ENCODE peak calls at places on chromosomes 7 and 10, in nine cellular contexts. One of them, this sample, is unnamed.
A peak's percentile ranks its signal among the peaks of the same experiment; 100 is the strongest.

GRCh38 chr7:33720139-33720538 is 185.2 kb upstream of the BMPER start:
- DNase-seq in astrocyte of the spinal cord: no peak
- DNase-seq in kidney: no peak
- DNase-seq in right cardiac atrium: no peak
- DNase-seq in AG10803: no peak
- DNase-seq in OCI-LY7: no peak
- DNase-seq in aorta: no peak
- DNase-seq in LNCaP clone FGC: no peak
- DNase-seq in cardiac muscle cell: no peak
- DNase-seq in this sample: no peak

GRCh38 chr10:34768261-34768971 is 46.7 kb downstream of the PARD3 start:
- DNase-seq in cardiac muscle cell: no peak
- DNase-seq in OCI-LY7: no peak
- DNase-seq in kidney: peak; percentile 89
- DNase-seq in LNCaP clone FGC: peak; percentile 56
- DNase-seq in AG10803: peak; percentile 77
- DNase-seq in astrocyte of the spinal cord: peak; percentile 56
- DNase-seq in aorta: peak; percentile 84
- DNase-seq in right cardiac atrium: peak; percentile 94
- DNase-seq in this sample: peak; percentile 31

GRCh38 chr7:82567356-82567755 is 123.8 kb upstream of the CACNA2D1 start:
- DNase-seq in aorta: no peak
- DNase-seq in LNCaP clone FGC: no peak
- DNase-seq in astrocyte of the spinal cord: no peak
- DNase-seq in right cardiac atrium: no peak
- DNase-seq in kidney: no peak
- DNase-seq in cardiac muscle cell: no peak
- DNase-seq in OCI-LY7: no peak
- DNase-seq in AG10803: no peak
- DNase-seq in this sample: no peak

GRCh38 chr7:16670021-16670420 is 24.0 kb downstream of the BZW2 start:
- DNase-seq in astrocyte of the spinal cord: peak; percentile 49
- DNase-seq in OCI-LY7: no peak
- DNase-seq in cardiac muscle cell: no peak
- DNase-seq in LNCaP clone FGC: no peak
- DNase-seq in kidney: no peak
- DNase-seq in aorta: no peak
- DNase-seq in AG10803: peak; percentile 64
- DNase-seq in right cardiac atrium: no peak
- DNase-seq in this sample: no peak

GRCh38 chr7:87047-87446 is 105.3 kb upstream of the FAM20C start:
- DNase-seq in OCI-LY7: no peak
- DNase-seq in aorta: no peak
- DNase-seq in LNCaP clone FGC: no peak
- DNase-seq in cardiac muscle cell: no peak
- DNase-seq in right cardiac atrium: peak; percentile 42
- DNase-seq in AG10803: no peak
- DNase-seq in kidney: no peak
- DNase-seq in astrocyte of the spinal cord: peak; percentile 34
- DNase-seq in this sample: no peak

GRCh38 chr10:10540383-10540782 is 477.3 kb upstream of the CELF2 start:
- DNase-seq in LNCaP clone FGC: no peak
- DNase-seq in OCI-LY7: no peak
- DNase-seq in astrocyte of the spinal cord: no peak
- DNase-seq in cardiac muscle cell: no peak
- DNase-seq in AG10803: peak; percentile 12
- DNase-seq in aorta: no peak
- DNase-seq in kidney: no peak
- DNase-seq in right cardiac atrium: no peak
- DNase-seq in this sample: no peak

GRCh38 chr10:28135258-28135657 is 136.4 kb upstream of the ODAD2 start:
- DNase-seq in aorta: no peak
- DNase-seq in OCI-LY7: no peak
- DNase-seq in kidney: no peak
- DNase-seq in cardiac muscle cell: no peak
- DNase-seq in AG10803: peak; percentile 34
- DNase-seq in right cardiac atrium: no peak
- DNase-seq in astrocyte of the spinal cord: no peak
- DNase-seq in LNCaP clone FGC: no peak
- DNase-seq in this sample: no peak

GRCh38 chr7:69871213-69871885 is 273.1 kb downstream of the AUTS2 start:
- DNase-seq in right cardiac atrium: no peak
- DNase-seq in astrocyte of the spinal cord: peak; percentile 65
- DNase-seq in AG10803: peak; percentile 70
- DNase-seq in aorta: no peak
- DNase-seq in OCI-LY7: no peak
- DNase-seq in kidney: no peak
- DNase-seq in LNCaP clone FGC: no peak
- DNase-seq in cardiac muscle cell: no peak
- DNase-seq in this sample: peak; percentile 69

GRCh38 chr7:26497801-26498596 is 206.3 kb downstream of the SNX10 start:
- DNase-seq in aorta: no peak
- DNase-seq in AG10803: no peak
- DNase-seq in astrocyte of the spinal cord: no peak
- DNase-seq in LNCaP clone FGC: no peak
- DNase-seq in right cardiac atrium: no peak
- DNase-seq in OCI-LY7: no peak
- DNase-seq in kidney: no peak
- DNase-seq in cardiac muscle cell: no peak
- DNase-seq in this sample: no peak

GRCh38 chr7:23249486-23249885 is 2.9 kb downstream of the GPNMB start:
- DNase-seq in kidney: no peak
- DNase-seq in cardiac muscle cell: no peak
- DNase-seq in astrocyte of the spinal cord: no peak
- DNase-seq in aorta: no peak
- DNase-seq in LNCaP clone FGC: no peak
- DNase-seq in AG10803: no peak
- DNase-seq in OCI-LY7: no peak
- DNase-seq in right cardiac atrium: no peak
- DNase-seq in this sample: no peak

GRCh38 chr7:100887955-100888481 is 1.5 kb downstream of the UFSP1 start:
- DNase-seq in AG10803: no peak
- DNase-seq in kidney: peak; percentile 78
- DNase-seq in astrocyte of the spinal cord: no peak
- DNase-seq in right cardiac atrium: no peak
- DNase-seq in LNCaP clone FGC: no peak
- DNase-seq in cardiac muscle cell: no peak
- DNase-seq in OCI-LY7: no peak
- DNase-seq in aorta: no peak
- DNase-seq in this sample: no peak

GRCh38 chr10:15485684-15486316 is 114.7 kb upstream of the FAM171A1 start:
- DNase-seq in aorta: peak; percentile 86
- DNase-seq in cardiac muscle cell: no peak
- DNase-seq in LNCaP clone FGC: no peak
- DNase-seq in astrocyte of the spinal cord: peak; percentile 77
- DNase-seq in right cardiac atrium: no peak
- DNase-seq in kidney: peak; percentile 75
- DNase-seq in OCI-LY7: no peak
- DNase-seq in AG10803: peak; percentile 88
- DNase-seq in this sample: no peak

GRCh38 chr10:72292223-72292691 is 18.5 kb downstream of the DDIT4 start:
- DNase-seq in astrocyte of the spinal cord: no peak
- DNase-seq in right cardiac atrium: peak; percentile 9
- DNase-seq in AG10803: no peak
- DNase-seq in aorta: no peak
- DNase-seq in LNCaP clone FGC: no peak
- DNase-seq in cardiac muscle cell: no peak
- DNase-seq in kidney: peak; percentile 78
- DNase-seq in OCI-LY7: no peak
- DNase-seq in this sample: no peak

GRCh38 chr7:20310963-20311742 is 19.5 kb upstream of the ITGB8 start:
- DNase-seq in cardiac muscle cell: peak; percentile 22
- DNase-seq in LNCaP clone FGC: no peak
- DNase-seq in right cardiac atrium: no peak
- DNase-seq in astrocyte of the spinal cord: peak; percentile 79
- DNase-seq in kidney: no peak
- DNase-seq in OCI-LY7: peak; percentile 46
- DNase-seq in aorta: no peak
- DNase-seq in AG10803: peak; percentile 78
- DNase-seq in this sample: no peak

GRCh38 chr7:21028186-21028989 is 241.7 kb upstream of the SP8 start:
- DNase-seq in LNCaP clone FGC: no peak
- DNase-seq in kidney: peak; percentile 75
- DNase-seq in right cardiac atrium: no peak
- DNase-seq in aorta: no peak
- DNase-seq in AG10803: no peak
- DNase-seq in astrocyte of the spinal cord: peak; percentile 1
- DNase-seq in OCI-LY7: no peak
- DNase-seq in cardiac muscle cell: no peak
- DNase-seq in this sample: no peak

GRCh38 chr10:50416885-50417284 is 165.6 kb upstream of the ASAH2 start:
- DNase-seq in OCI-LY7: no peak
- DNase-seq in AG10803: no peak
- DNase-seq in astrocyte of the spinal cord: no peak
- DNase-seq in aorta: no peak
- DNase-seq in cardiac muscle cell: no peak
- DNase-seq in kidney: no peak
- DNase-seq in LNCaP clone FGC: no peak
- DNase-seq in right cardiac atrium: no peak
- DNase-seq in this sample: no peak
- H3K4me3 ChIP-seq in OCI-LY7: peak overlapping the region; percentile 33
- H3K4me3 ChIP-seq in AG10803: peak overlapping the region; percentile 87
- H3K4me3 ChIP-seq in astrocyte of the spinal cord: peak overlapping the region; percentile 77
- H3K4me3 ChIP-seq in aorta: peak overlapping the region; percentile 72
- H3K4me3 ChIP-seq in cardiac muscle cell: no peak overlapping the region
- H3K4me3 ChIP-seq in kidney: peak overlapping the region; percentile 72
- H3K4me3 ChIP-seq in LNCaP clone FGC: no peak overlapping the region
- H3K4me3 ChIP-seq in right cardiac atrium: peak overlapping the region; percentile 80
- H3K4me3 ChIP-seq in this sample: peak overlapping the region; percentile 7

DNA sequence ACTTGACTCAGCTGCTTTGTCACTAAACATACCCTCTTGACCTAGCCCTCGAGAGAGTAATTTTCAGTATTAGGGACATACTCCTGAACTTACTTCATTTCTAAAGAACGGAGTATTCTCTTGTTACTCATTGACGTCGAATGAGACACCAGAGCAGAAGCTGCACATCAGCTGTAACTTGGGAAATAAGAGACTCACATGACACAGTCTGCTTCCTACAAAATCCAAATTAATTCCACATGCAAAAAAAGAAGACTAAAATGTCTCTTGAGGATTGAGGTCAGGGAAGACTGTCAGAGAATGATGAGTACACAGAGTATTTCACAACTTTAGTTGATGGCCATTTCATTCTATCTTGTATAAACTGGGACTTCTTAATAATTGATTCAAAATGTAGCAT is 114.7 kb upstream of the EGFR start:
- DNase-seq in cardiac muscle cell: no peak
- DNase-seq in AG10803: peak; percentile 99
- DNase-seq in aorta: no peak
- DNase-seq in OCI-LY7: no peak
- DNase-seq in LNCaP clone FGC: no peak
- DNase-seq in kidney: no peak
- DNase-seq in astrocyte of the spinal cord: peak; percentile 82
- DNase-seq in right cardiac atrium: no peak
- DNase-seq in this sample: peak; percentile 97
- H3K4me3 ChIP-seq in cardiac muscle cell: no peak overlapping the region
- H3K4me3 ChIP-seq in AG10803: peak overlapping the region; percentile 5
- H3K4me3 ChIP-seq in aorta: no peak overlapping the region
- H3K4me3 ChIP-seq in OCI-LY7: no peak overlapping the region
- H3K4me3 ChIP-seq in LNCaP clone FGC: no peak overlapping the region
- H3K4me3 ChIP-seq in kidney: no peak overlapping the region
- H3K4me3 ChIP-seq in astrocyte of the spinal cord: no peak overlapping the region
- H3K4me3 ChIP-seq in right cardiac atrium: no peak overlapping the region
- H3K4me3 ChIP-seq in this sample: no peak overlapping the region

DNA sequence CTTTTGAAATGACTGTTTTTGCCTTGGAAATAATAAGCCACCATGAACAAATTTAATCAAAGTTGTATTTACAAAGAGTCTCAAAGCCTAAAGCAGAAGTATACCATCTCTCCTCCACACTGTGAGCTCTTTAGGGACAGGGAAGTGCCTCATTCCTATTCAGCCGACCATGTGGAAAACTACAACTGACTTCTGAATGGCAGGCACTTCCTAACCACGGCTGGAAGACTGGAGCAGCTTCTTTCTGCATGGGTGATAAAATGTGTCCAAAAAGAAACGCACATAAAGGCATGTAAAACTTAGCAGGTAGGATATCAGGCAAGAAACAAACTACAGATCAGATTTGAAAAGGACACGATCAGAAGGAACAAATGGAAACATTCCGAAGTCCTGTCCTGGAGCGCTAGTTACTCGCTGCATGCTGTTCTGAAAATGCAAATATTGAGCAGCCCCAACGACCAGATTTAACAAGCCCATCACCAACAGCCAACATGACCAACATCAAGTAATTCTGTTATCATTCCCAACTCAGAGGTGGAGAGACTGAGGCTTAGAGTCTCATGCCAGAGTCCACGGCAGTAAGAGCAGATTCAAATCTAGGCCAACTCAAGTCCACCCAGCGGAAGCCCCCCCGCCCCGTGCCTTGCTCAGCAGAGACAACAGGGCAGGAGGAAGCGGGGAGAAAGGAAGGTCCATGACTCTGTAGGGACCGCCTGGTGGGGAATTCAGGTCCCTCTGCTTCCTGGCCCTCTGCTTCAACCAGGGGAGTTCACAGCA is 26.5 kb downstream of the CTBP2 start:
- DNase-seq in right cardiac atrium: no peak
- DNase-seq in cardiac muscle cell: no peak
- DNase-seq in astrocyte of the spinal cord: no peak
- DNase-seq in LNCaP clone FGC: no peak
- DNase-seq in OCI-LY7: no peak
- DNase-seq in AG10803: no peak
- DNase-seq in aorta: no peak
- DNase-seq in kidney: no peak
- DNase-seq in this sample: no peak
- H3K4me3 ChIP-seq in right cardiac atrium: no peak overlapping the region
- H3K4me3 ChIP-seq in cardiac muscle cell: no peak overlapping the region
- H3K4me3 ChIP-seq in astrocyte of the spinal cord: no peak overlapping the region
- H3K4me3 ChIP-seq in LNCaP clone FGC: no peak overlapping the region
- H3K4me3 ChIP-seq in OCI-LY7: no peak overlapping the region
- H3K4me3 ChIP-seq in AG10803: no peak overlapping the region
- H3K4me3 ChIP-seq in aorta: no peak overlapping the region
- H3K4me3 ChIP-seq in kidney: no peak overlapping the region
- H3K4me3 ChIP-seq in this sample: no peak overlapping the region

DNA sequence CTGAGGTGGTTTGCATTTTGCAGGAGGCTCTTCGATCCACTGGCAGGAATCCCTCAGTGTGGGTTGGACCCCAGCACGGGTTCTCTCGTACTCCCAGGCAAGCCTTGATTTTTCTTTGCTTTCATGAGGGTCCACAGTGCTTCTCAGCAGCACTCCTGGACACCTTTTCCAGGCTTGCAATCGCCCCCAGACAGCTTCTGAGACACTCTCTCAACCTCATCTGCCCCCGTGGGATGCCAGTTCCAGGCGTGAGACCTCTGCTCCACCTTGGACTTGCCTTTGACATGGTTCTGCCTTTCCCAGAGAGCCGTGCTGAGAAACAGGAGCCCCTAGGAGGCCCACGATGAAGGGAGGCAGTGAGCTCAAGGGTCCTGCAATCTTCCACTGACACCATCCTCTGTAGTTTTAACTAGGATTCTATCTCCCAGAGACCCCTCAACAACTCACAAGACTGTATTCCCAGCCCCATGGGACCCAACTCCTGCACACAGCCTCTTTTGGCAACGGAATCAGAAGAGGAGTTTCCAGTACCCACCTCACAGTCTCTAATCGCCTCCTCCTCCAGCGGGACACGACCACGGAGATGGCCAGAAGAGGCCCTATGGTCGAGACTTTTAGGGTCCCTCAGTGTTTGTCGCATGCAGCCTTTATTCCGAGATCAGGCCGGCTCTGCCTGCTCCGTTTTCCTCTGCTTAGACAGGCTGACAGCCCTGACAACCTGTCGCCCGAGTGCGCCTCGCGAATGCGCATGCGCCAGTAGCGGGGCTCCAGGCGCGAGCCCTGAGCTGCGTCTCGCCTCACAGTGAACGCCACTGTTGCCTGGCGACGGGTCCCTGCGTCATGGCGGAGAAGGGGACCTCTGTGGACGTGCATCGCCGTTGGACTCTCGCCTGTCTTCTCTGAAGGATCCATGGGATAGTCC is 26.0 kb upstream of the ZNF273 start:
- DNase-seq in kidney: peak; percentile 83
- DNase-seq in LNCaP clone FGC: peak; percentile 15
- DNase-seq in astrocyte of the spinal cord: no peak
- DNase-seq in aorta: peak; percentile 75
- DNase-seq in right cardiac atrium: peak; percentile 89
- DNase-seq in AG10803: no peak
- DNase-seq in OCI-LY7: no peak
- DNase-seq in cardiac muscle cell: peak; percentile 76
- DNase-seq in this sample: no peak
- H3K4me3 ChIP-seq in kidney: peak overlapping the region; percentile 15
- H3K4me3 ChIP-seq in LNCaP clone FGC: peak overlapping the region; percentile 29
- H3K4me3 ChIP-seq in astrocyte of the spinal cord: peak overlapping the region; percentile 10
- H3K4me3 ChIP-seq in aorta: no peak overlapping the region
- H3K4me3 ChIP-seq in right cardiac atrium: peak overlapping the region; percentile 1
- H3K4me3 ChIP-seq in AG10803: no peak overlapping the region
- H3K4me3 ChIP-seq in OCI-LY7: no peak overlapping the region
- H3K4me3 ChIP-seq in cardiac muscle cell: peak overlapping the region; percentile 24
- H3K4me3 ChIP-seq in this sample: peak overlapping the region; percentile 4

This sample was measured in skeletal muscle cell.